ENCODE peak calls at places on chromosomes 6 and 20, in four cellular contexts. N is HCT116, F is K562, H is GM12878. I is an unnamed sample.

GRCh38 chr6:29760328-29760727 is 37.1 kb downstream of the HLA-F start:
- DNase-seq in N (no peak), F (peak; percentile 38), H (no peak), I (no peak)

GRCh38 chr6:56693246-56693607 is 50.5 kb upstream of the DST start:
- DNase-seq in N (no peak), F (no peak), H (no peak), I (no peak)

GRCh38 chr6:158086054-158086705 is 81.9 kb downstream of the SERAC1 start:
- DNase-seq in N (no peak), F (no peak), H (no peak), I (no peak)

GRCh38 chr6:79084693-79085092 is 6.6 kb upstream of the PHIP start:
- DNase-seq in N (no peak), F (no peak), H (no peak), I (no peak)

GRCh38 chr6:101597711-101598110 is 204.2 kb downstream of the GRIK2 start:
- DNase-seq in N (peak; percentile 19), F (no peak), H (no peak), I (no peak)

GRCh38 chr6:38460216-38460615 is 179.5 kb downstream of the BTBD9 start:
- DNase-seq in N (no peak), F (no peak), H (no peak), I (no peak)

GRCh38 chr6:157744202-157744601 is 78.8 kb upstream of the SNX9 start:
- DNase-seq in N (no peak), F (no peak), H (no peak), I (no peak)

GRCh38 chr20:61500791-61501321 is 248.8 kb downstream of the CDH4 start:
- DNase-seq in N (no peak), F (no peak), H (no peak), I (no peak)

GRCh38 chr6:17015551-17016381 is 86.1 kb upstream of the STMND1 start:
- DNase-seq in N (no peak), F (peak; percentile 9), H (no peak), I (no peak)

GRCh38 chr6:54830216-54830615 is 16.4 kb upstream of the FAM83B start:
- DNase-seq in N (no peak), F (no peak), H (no peak), I (no peak)

GRCh38 chr6:111837641-111838500 is 35.4 kb downstream of the FYN start:
- DNase-seq in N (no peak), F (no peak), H (peak; percentile 85), I (no peak)

GRCh38 chr6:164928366-164929154 is 380.8 kb downstream of the C6orf118 start:
- DNase-seq in N (no peak), F (no peak), H (no peak), I (no peak)

GRCh38 chr20:62376112-62377063 is 9.3 kb upstream of the LAMA5 start:
- DNase-seq in N (no peak), F (no peak), H (no peak), I (no peak)

GRCh38 chr6:125827788-125828313 is 37.1 kb downstream of the NCOA7 start:
- DNase-seq in N (no peak), F (no peak), H (no peak), I (no peak)

GRCh38 chr6:42338573-42339218 is 113.0 kb downstream of the TRERF1 start:
- DNase-seq in N (peak; percentile 83), F (peak; percentile 20), H (no peak), I (peak; percentile 91)

GRCh38 chr6:56570434-56571359 is 72.0 kb downstream of the DST start:
- DNase-seq in N (no peak), F (peak; percentile 38), H (no peak), I (no peak)

GRCh38 chr6:17473554-17473953 is 80.2 kb downstream of the CAP2 start:
- DNase-seq in N (no peak), F (no peak), H (no peak), I (no peak)

GRCh38 chr6:26536571-26537159 is 1.5 kb upstream of the HMGN4 start:
- DNase-seq in N (no peak), F (peak; percentile 71), H (no peak), I (no peak)

GRCh38 chr20:46139243-46139889 is 21.3 kb downstream of the CD40 start:
- DNase-seq in N (no peak), F (no peak), H (no peak), I (no peak)

GRCh38 chr20:10558635-10559187 is 115.1 kb downstream of the JAG1 start:
- DNase-seq in N (no peak), F (no peak), H (peak; percentile 84), I (no peak)

GRCh38 chr6:109456710-109457595 is 1.4 kb upstream of the MICAL1 start:
- DNase-seq in N (no peak), F (no peak), H (no peak), I (no peak)

GRCh38 chr20:14288341-14289330 is 48.8 kb downstream of the FLRT3 start:
- DNase-seq in N (peak; percentile 72), F (no peak), H (no peak), I (peak; percentile 54)

GRCh38 chr20:32485770-32486248 is 99.3 kb downstream of the NOL4L start:
- DNase-seq in N (no peak), F (no peak), H (no peak), I (no peak)

DNA sequence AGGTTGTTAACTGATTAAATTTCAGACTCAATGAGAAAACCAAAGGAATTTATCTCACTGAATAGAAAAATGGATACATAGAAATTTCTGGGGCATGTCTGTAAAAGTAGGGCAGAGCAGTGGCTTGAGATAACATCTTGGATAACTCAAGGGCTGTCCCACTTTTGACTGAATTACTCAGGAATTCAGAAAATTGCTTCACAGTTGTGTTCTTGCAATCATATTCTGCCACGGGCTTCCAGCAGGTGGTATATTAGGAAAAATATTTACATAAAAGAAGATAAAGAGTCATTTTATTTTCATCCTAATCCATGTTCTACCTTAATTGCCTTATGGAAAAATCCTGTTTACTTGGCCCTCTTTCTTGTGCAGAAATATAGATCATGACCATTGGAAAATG is 156.4 kb upstream of the AKIRIN2 start:
- DNase-seq in N (no peak), F (no peak), H (no peak), I (no peak)
- TF ChIP-seq SIN3A in N (no peak), F (no peak), H (no peak), I (no peak)

GRCh38 chr20:49288784-49289696 is 11.2 kb upstream of the ZNFX1 start:
- DNase-seq in N (no peak), F (peak; percentile 23), H (no peak), I (no peak)
- TF ChIP-seq POLR2AphosphoS5 in N (no peak), F (peak; percentile 68), H (peak; percentile 80), I (peak; percentile 83)

DNA sequence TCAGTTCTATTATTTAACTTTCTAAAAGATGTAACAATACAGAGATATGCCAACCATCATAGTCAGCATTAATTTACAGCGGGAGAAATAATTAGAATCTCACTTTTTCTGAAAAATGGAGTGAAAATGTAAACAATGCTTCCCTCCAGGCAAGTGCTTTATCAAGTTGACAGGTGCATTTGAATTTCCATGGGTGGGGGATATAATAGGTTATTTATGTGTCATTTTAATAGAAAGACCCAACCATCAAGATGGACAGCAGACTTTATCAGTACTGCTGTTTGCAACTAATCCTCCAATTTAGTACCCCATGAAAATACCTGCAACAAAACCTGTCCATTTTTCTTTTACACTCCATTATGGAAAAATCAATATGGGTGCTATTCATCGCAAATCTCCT is 780.1 kb downstream of the TFAP2A start:
- DNase-seq in N (no peak), F (no peak), H (no peak), I (no peak)
- TF ChIP-seq REST in N (no peak), F (no peak), H (no peak), I (no peak)

GRCh38 chr6:21046276-21046675 is 512.0 kb downstream of the CDKAL1 start:
- DNase-seq in N (no peak), F (no peak), H (no peak), I (no peak)

GRCh38 chr6:21051777-21052176 is 517.5 kb downstream of the CDKAL1 start:
- DNase-seq in N (no peak), F (no peak), H (no peak), I (no peak)

GRCh38 chr6:21050930-21051329 is 516.7 kb downstream of the CDKAL1 start:
- DNase-seq in N (no peak), F (no peak), H (no peak), I (no peak)

GRCh38 chr6:21048047-21048446 is 513.8 kb downstream of the CDKAL1 start:
- DNase-seq in N (no peak), F (no peak), H (no peak), I (no peak)

GRCh38 chr6:21049572-21049971 is 515.3 kb downstream of the CDKAL1 start:
- DNase-seq in N (no peak), F (no peak), H (no peak), I (no peak)
- TF ChIP-seq SIN3A in N (no peak), F (no peak), H (no peak), I (no peak)

DNA sequence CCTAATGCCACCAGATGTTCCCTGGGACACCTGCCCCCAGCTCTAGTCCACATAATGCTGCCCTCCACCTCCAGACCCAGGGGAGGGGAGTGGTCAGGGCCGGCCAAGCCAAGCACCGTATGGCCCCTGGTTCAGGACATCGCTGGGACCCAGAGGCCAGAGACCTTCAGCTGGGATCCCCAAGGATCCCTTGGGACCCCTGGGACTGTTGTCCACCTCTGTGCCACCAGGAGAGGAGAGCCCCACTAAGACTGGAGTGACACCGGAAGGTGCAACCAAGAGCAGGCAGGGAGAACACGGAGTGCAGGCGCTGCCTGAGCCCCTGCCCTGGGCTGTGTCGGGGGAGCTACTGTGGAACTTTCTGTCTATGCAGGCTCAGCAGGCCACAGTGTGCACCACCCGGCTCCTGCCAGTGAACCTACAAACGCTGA is 43.6 kb downstream of the CTCFL start:
- DNase-seq in N (no peak), F (no peak), H (no peak), I (no peak)
- TF ChIP-seq POLR2AphosphoS5 in N (no peak), F (no peak), H (peak; percentile 71), I (no peak)

DNA sequence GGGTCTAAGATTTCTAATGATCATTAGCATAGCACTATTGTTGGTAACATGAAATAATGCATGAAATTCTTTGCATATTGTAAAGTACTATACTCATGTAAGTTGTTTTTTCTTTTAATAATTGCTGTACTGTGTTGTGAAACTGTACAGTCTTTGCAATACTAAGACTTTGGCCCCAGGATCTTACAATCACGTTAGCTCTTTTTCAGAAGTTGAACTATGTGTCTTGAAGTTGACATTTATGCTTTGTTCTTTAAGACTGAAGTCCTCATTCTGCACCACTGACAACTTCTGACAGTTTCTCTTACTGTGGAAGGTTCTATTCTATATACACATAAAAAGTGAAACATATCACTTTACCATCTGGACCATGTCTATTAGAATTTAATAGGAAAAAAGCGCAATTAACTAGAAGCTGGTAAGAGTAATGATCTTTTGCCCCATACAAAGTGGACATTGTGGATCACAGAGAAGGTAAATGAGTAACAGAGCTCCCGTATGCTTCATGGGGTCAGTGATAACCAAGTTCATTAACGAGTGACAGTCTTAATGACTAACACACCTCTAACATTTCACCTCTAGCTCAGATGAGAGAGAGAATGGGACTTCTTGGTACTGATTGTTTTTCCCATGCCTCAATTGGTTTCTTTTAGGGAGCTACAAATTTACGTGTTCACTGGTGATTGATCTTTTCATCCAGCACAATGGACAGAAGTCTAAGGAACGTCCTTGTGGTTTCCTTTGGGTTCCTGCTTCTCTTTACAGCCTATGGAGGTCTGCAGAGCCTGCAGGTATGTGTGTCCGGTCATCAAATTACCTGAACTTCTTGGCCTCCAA is at the start of gene UNC93A:
- DNase-seq in N (no peak), F (no peak), H (no peak), I (no peak)
- TF ChIP-seq REST in N (no peak), F (no peak), H (no peak), I (no peak)